ENCODE peak calls at places on chromosomes 5 and 9, in seven cellular contexts. H is SK-N-SH, K is hepatocyte, V is mammary epithelial cell, F is stomach, O is pancreas, U is choroid plexus epithelial cell. A is an unnamed sample.

GRCh38 chr9:27430754-27431540 is 93.1 kb upstream of the IFNK start:
- DNase-seq in F (no peak), V (no peak), K (no peak), O (no peak), H (no peak), U (no peak), A (no peak)

GRCh38 chr9:33921967-33922895 is 105.3 kb downstream of the UBE2R2 start:
- DNase-seq in V (no peak), K (peak), H (peak), O (no peak), F (no peak), U (peak), A (peak)

GRCh38 chr5:41306005-41306404 is 92.7 kb upstream of the C6 start:
- DNase-seq in H (no peak), O (no peak), F (no peak), U (no peak), K (no peak), V (no peak), A (no peak)

GRCh38 chr5:151223447-151224264 is at the start of gene CCDC69:
- DNase-seq in U (peak), F (peak), V (peak), O (peak), K (peak), H (peak), A (peak)

GRCh38 chr9:77454668-77455067 is 193.5 kb downstream of the GNA14 start:
- DNase-seq in U (peak), H (no peak), F (no peak), K (no peak), V (no peak), O (no peak), A (peak)

GRCh38 chr9:91312717-91313325 is 48.9 kb downstream of the AUH start:
- DNase-seq in H (peak), U (no peak), V (peak), F (peak), O (peak), K (no peak), A (no peak)

GRCh38 chr9:89421595-89421994 is 76.3 kb downstream of the SEMA4D start:
- DNase-seq in U (peak), F (no peak), V (no peak), O (no peak), H (no peak), K (no peak), A (no peak)

GRCh38 chr9:16131269-16131668 is 578.4 kb downstream of the CCDC171 start:
- DNase-seq in U (peak), K (no peak), O (no peak), F (no peak), V (peak), H (no peak), A (no peak)

GRCh38 chr5:180555168-180555921 is 36.0 kb downstream of the SCGB3A1 start:
- DNase-seq in U (peak), H (no peak), O (no peak), V (no peak), K (no peak), F (no peak), A (peak)

GRCh38 chr9:76634356-76635054 is 129.7 kb upstream of the PCA3 start:
- DNase-seq in O (no peak), V (peak), H (no peak), U (peak), F (no peak), K (peak), A (peak)

GRCh38 chr9:112245126-112245525 is 70.0 kb upstream of the SUSD1 start:
- DNase-seq in O (no peak), H (no peak), F (no peak), K (no peak), U (no peak), V (no peak), A (no peak)

GRCh38 chr9:118577121-118577520 is 792.1 kb downstream of the BRINP1 start:
- DNase-seq in V (peak), F (no peak), O (no peak), K (no peak), H (no peak), U (peak), A (peak)

GRCh38 chr9:32434892-32435291 is 50.4 kb downstream of the ACO1 start:
- DNase-seq in H (no peak), K (no peak), V (no peak), U (peak), O (no peak), F (no peak), A (no peak)

GRCh38 chr5:154397652-154398406 is 48.0 kb upstream of the SAP30L start:
- DNase-seq in O (peak), K (no peak), V (no peak), U (no peak), H (peak), F (peak), A (no peak)

GRCh38 chr5:7518947-7519560 is 123.1 kb downstream of the ADCY2 start:
- DNase-seq in U (no peak), F (no peak), O (no peak), K (peak), V (no peak), H (no peak), A (no peak)

DNA sequence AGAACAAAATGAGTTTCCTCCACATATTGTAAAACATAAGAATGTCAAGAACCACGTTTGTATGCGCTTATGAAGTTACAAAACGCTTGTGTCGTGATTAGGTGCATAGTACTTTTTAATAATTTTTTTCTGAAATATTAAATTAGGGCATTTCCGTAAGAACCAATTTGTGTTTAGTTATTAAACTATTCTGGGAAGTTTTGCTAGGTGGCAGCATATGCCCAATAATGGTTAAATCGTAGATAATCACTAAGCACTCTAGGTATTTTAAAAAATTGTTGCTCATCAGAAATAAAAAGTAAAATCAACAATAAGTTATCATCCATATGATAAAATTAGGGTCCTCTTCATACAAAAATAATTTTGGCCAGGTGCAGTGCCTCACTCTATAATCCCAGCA is 5.4 kb downstream of the SRFBP1 start:
- DNase-seq in U (peak), H (no peak), K (no peak), O (no peak), V (no peak), F (no peak), A (peak)
- TF ChIP-seq CTCF in U (peak), H (peak), K (peak), O (no peak), V (peak), F (no peak), A (peak)

DNA sequence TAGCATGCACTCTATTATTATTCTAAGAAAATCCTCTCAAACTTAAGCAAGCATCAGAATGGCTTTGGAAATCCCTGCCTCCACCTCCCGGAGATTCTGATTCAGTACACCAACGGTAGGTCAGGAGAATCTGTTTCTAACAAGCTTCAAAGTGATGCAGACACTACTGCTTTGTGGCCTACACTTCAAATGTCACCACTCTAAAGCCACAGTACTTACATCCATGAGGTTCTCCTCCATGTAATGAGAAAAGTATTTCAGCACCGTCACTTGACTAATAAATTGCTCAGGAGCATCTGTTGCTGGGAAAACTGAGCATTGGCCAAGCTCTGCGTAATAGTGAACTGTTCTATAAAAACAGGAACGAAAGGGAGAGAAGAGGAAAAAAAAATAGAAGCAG is 4.8 kb downstream of the PLK2 start:
- DNase-seq in U (no peak), V (no peak), F (no peak), H (no peak), O (no peak), K (no peak), A (peak)
- H3K4me3 ChIP-seq in U (peak), V (peak), F (no peak), H (peak), O (no peak), K (no peak), A (no peak)

DNA sequence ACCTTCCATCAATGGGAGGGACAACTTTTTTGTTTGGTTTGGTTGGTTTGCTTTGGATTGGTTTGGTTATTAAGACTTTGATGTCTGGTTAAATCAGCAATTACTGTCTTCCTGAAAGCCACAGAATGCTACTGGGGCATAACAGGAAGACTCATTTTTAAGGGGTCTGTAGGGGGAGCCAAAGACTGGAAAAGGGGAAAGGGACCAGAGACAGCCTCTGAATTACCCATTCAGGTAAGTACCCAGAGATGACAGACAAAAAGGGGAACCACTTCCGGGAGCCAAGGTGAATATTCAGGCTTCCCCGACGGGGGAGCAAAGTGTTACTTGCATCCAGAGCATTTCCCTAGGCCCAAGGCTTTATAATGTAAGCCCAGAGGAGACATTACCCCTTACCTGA is 4.6 kb upstream of the FEM1C start:
- DNase-seq in H (no peak), K (peak), V (no peak), F (no peak), U (peak), O (no peak), A (no peak)
- TF ChIP-seq CTCF in H (peak), K (peak), V (peak), F (no peak), U (peak), O (no peak), A (no peak)

DNA sequence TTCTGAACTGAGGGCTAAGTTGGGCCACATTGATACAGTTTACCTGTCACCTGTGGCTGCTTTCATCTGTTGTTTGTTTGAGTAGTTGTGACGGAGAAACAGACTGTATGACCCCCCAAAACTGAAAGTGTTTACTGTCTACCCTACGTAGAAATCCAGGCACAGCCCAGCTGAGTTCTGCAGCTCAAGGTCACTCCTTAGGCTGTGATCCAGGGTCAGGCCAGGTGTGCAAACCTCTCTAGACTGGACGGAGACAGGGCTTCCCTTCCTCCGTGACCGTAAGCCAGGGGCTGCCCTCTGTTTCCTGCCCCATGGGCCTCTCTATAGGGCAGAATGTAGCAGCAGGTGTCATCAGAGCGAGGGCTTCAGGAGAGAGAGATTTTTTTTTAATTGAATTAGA is 207.9 kb upstream of the OTULINL start:
- DNase-seq in O (peak), V (no peak), H (no peak), K (no peak), F (no peak), U (no peak), A (no peak)
- H3K4me3 ChIP-seq in O (no peak), V (no peak), H (no peak), K (no peak), F (no peak), U (no peak), A (no peak)

DNA sequence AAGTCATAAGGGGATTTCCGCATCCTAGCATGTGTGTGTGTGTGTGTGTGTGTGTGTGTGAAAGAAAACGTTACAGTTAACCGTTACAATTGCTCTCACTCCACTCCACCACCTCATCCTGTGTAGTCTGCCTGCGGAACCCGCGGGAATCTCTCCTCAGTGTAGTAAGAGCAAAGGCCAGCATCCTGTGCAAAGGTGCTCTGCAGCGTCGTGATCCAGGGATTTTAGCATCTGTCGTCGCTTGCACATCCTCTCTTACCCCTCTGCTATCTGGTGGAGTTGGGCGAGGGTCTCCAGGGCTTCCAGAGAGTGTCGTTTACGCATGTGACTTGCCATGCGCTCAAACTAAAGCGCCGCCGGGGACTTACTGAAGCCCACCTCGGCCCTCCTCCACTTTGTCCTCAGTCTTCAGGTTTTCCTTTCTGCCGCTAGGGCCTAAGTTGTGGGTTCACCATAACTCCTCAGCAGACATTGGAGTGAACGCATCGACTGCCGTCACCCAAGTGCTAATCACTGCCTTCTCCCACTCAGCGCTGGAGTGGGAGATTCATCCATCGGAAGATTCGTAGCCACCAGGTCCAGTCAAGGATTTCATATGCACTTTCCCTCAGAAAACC is 3.9 kb downstream of the CDKN2B start:
- DNase-seq in U (peak), H (peak), F (no peak), V (peak), K (no peak), O (no peak), A (peak)
- TF ChIP-seq CTCF in U (peak), H (peak), F (no peak), V (no peak), K (no peak), O (no peak), A (peak)

DNA sequence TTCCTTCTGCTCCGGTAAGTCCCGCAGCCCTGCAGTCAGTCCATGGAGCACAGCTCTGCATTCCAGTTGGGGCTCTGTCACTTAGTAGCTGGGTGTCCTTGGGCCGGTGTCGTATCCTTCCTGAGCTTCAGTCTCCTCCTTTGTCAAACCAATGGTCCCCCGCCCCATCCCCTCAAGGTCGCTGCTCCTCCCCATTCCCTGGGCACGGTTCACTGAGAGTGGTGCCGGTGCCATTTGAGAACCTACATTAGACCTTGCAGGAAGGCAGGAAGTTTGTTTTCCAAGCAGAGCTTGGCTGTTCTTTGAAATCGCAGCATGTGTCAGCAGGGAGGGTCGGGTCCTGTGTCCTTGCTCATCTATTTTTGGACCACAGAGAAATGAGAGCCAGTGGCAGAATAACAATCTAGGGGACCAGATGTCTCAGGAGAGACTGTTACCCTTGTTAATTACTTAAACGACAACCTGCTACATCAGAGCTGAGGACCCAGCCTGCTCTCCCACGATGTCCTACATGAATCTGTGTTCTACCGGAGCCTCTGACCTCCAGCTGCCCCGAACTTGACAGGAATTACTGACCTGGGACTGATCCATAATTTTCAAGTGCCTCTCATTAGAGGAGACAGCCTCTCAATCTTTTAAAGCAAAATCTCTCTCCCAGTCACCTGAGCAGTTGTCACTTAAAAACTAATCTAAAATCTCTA is 21.7 kb upstream of the BARHL1 start:
- DNase-seq in V (no peak), K (no peak), O (no peak), F (no peak), H (peak), U (no peak), A (no peak)
- H3K4me3 ChIP-seq in V (no peak), K (no peak), O (no peak), F (no peak), H (no peak), U (no peak), A (no peak)

GRCh38 chr9:21994526-21994995 is at the start of gene CDKN2B-AS1:
- DNase-seq in O (peak), U (peak), V (peak), K (peak), F (peak), H (peak), A (peak)
- TF ChIP-seq CTCF in O (no peak), U (no peak), V (no peak), K (no peak), F (no peak), H (peak), A (no peak)

DNA sequence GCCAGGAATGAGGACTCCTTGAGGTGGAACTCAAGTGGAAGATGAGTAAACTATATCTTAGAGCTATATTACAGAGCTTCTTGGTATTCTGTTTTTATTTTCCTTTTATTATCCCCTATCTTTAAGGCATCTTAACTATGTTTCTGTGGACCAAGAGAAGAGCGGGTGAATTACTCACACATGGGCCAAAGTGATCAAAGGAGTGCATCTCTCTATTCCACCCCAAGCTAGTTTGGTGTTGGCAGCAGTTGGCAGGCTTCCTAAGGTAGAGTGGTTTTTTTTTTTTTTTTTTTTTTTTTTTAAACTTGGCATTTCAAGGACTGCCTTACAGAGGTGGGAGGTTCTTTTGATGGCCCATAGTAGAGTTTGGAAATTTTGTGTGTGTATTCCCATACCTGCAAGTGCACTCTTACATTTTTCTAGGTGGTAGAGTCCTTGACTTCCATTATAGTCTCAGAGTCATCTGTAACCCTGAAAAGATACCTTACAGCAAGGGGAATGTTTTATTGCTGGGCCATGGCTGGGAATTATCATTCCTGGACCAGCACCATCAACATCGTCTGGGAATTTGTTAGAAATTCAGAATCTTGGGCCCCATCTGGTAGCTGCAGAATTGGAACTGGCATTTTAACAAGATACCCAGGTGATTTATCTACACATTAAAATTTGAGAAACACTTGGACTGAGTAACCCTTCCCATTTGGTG is 51.0 kb downstream of the ARHGAP26 start:
- DNase-seq in U (no peak), K (no peak), O (no peak), H (no peak), F (no peak), V (no peak), A (no peak)
- H3K4me3 ChIP-seq in U (no peak), K (no peak), O (no peak), H (no peak), F (no peak), V (no peak), A (no peak)

GRCh38 chr9:80964951-80965350 is 724.4 kb downstream of the TLE1 start:
- DNase-seq in V (no peak), K (no peak), O (no peak), H (no peak), U (peak), F (no peak), A (no peak)

GRCh38 chr9:80964374-80964773 is 725.0 kb downstream of the TLE1 start:
- DNase-seq in K (no peak), F (no peak), V (no peak), O (no peak), U (no peak), H (no peak), A (no peak)

DNA sequence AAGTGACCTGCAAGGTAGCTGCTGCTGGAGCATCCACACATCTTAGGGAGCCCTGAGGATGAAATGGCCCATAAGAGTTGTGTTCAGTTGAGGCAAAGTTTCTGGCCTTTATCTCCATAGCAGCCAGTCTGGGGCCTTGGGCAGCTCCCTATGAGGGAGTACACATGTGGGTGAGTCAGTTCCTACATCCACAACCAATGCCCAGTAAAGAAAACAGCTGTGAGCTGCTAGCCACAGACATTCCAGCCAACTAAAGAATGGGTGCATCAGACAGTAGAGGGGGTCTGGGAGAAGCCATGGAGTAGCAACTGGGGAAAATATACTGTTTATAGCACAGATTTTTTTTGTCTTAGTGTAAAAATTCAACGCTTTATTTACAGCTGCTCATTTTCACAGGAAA is 720.7 kb downstream of the TLE1 start:
- DNase-seq in H (no peak), U (peak), F (no peak), V (peak), O (no peak), K (no peak), A (peak)
- TF ChIP-seq CTCF in H (no peak), U (no peak), F (no peak), V (no peak), O (no peak), K (no peak), A (no peak)

A was measured in foreskin fibroblast.